ENCODE peak calls at places on chromosomes 12 and 14, in six cellular contexts. T is ELF-1, Z is Daoy, W is mucosa of descending colon, R is left ventricle myocardium inferior, K is NCI-H2081. F is an unnamed sample.

GRCh38 chr12:51238037-51238509 is 553 bp upstream of the DAZAP2 start:
- DNase-seq in K (peak; percentile 37), R (no peak), T (no peak), W (no peak), Z (no peak), F (no peak)

GRCh38 chr14:34368971-34369665 is 92.9 kb downstream of the SPTSSA start:
- DNase-seq in T (no peak), Z (no peak), W (no peak), R (no peak), K (no peak), F (no peak)

GRCh38 chr14:69852897-69853296 is 26.3 kb upstream of the SMOC1 start:
- DNase-seq in Z (no peak), K (no peak), R (no peak), W (no peak), T (no peak), F (no peak)

GRCh38 chr12:49809369-49810158 is 18.6 kb downstream of the NCKAP5L start:
- DNase-seq in R (peak; percentile 60), W (no peak), Z (no peak), K (no peak), T (peak; percentile 56), F (no peak)

GRCh38 chr12:32049956-32050355 is 56.7 kb upstream of the BICD1 start:
- DNase-seq in T (no peak), R (no peak), Z (no peak), W (no peak), K (no peak), F (no peak)

GRCh38 chr12:31471823-31472222 is 119.1 kb downstream of the DENND5B start:
- DNase-seq in W (no peak), T (no peak), K (no peak), Z (peak; percentile 27), R (no peak), F (no peak)

GRCh38 chr14:99879401-99880295 is 86.4 kb downstream of the EML1 start:
- DNase-seq in K (no peak), T (no peak), R (no peak), W (no peak), Z (peak; percentile 72), F (peak; percentile 60)

GRCh38 chr12:84599539-84599938 is 313.1 kb downstream of the SLC6A15 start:
- DNase-seq in T (no peak), R (no peak), Z (peak; percentile 13), K (peak; percentile 20), W (no peak), F (peak; percentile 3)

GRCh38 chr12:46904406-46905240 is 78.8 kb upstream of the SLC38A4 start:
- DNase-seq in K (no peak), Z (no peak), W (no peak), R (no peak), T (no peak), F (no peak)

GRCh38 chr14:105420976-105421674 is 1.5 kb downstream of the MTA1 start:
- DNase-seq in K (no peak), W (no peak), T (no peak), Z (no peak), R (no peak), F (no peak)

GRCh38 chr12:42716521-42716920 is 127.0 kb upstream of the PRICKLE1 start:
- DNase-seq in W (no peak), R (no peak), K (no peak), Z (no peak), T (no peak), F (no peak)

F was measured in astrocyte of the cerebellum.